ENCODE peak calls at places on chromosomes 5 and 9, in five cellular contexts. One of them, this sample, is unnamed.

GRCh38 chr5:177124486-177124991 is 9.0 kb upstream of the NSD1 start:
- DNase-seq in AML-193: no peak
- DNase-seq in epithelial cell of proximal tubule: no peak
- DNase-seq in colonic mucosa: no peak
- DNase-seq in fibroblast of pulmonary artery: no peak
- DNase-seq in this sample: no peak

GRCh38 chr9:121156263-121156731 is 45.4 kb downstream of the RAB14 start:
- DNase-seq in AML-193: no peak
- DNase-seq in epithelial cell of proximal tubule: no peak
- DNase-seq in colonic mucosa: no peak
- DNase-seq in fibroblast of pulmonary artery: peak
- DNase-seq in this sample: no peak

GRCh38 chr5:31232273-31232888 is 38.9 kb downstream of the CDH6 start:
- DNase-seq in AML-193: peak
- DNase-seq in epithelial cell of proximal tubule: no peak
- DNase-seq in colonic mucosa: peak
- DNase-seq in fibroblast of pulmonary artery: peak
- DNase-seq in this sample: peak

GRCh38 chr5:81145329-81145728 is 87.8 kb upstream of the CKMT2 start:
- DNase-seq in AML-193: no peak
- DNase-seq in epithelial cell of proximal tubule: no peak
- DNase-seq in colonic mucosa: no peak
- DNase-seq in fibroblast of pulmonary artery: no peak
- DNase-seq in this sample: no peak

GRCh38 chr9:13278023-13278367 is 1.5 kb downstream of the MPDZ start:
- DNase-seq in AML-193: no peak
- DNase-seq in epithelial cell of proximal tubule: no peak
- DNase-seq in colonic mucosa: no peak
- DNase-seq in fibroblast of pulmonary artery: peak
- DNase-seq in this sample: no peak

GRCh38 chr9:82273121-82273520 is 284.5 kb downstream of the SPATA31D1 start:
- DNase-seq in AML-193: no peak
- DNase-seq in epithelial cell of proximal tubule: no peak
- DNase-seq in colonic mucosa: no peak
- DNase-seq in fibroblast of pulmonary artery: no peak
- DNase-seq in this sample: no peak

GRCh38 chr5:80707645-80708044 is 52.9 kb upstream of the DHFR start:
- DNase-seq in AML-193: no peak
- DNase-seq in epithelial cell of proximal tubule: peak
- DNase-seq in colonic mucosa: no peak
- DNase-seq in fibroblast of pulmonary artery: no peak
- DNase-seq in this sample: no peak

GRCh38 chr5:119370521-119370920 is 14.7 kb downstream of the TNFAIP8 start:
- DNase-seq in AML-193: no peak
- DNase-seq in epithelial cell of proximal tubule: no peak
- DNase-seq in colonic mucosa: no peak
- DNase-seq in fibroblast of pulmonary artery: no peak
- DNase-seq in this sample: no peak

GRCh38 chr9:134619456-134619982 is 22.1 kb upstream of the COL5A1 start:
- DNase-seq in AML-193: no peak
- DNase-seq in epithelial cell of proximal tubule: no peak
- DNase-seq in colonic mucosa: no peak
- DNase-seq in fibroblast of pulmonary artery: no peak
- DNase-seq in this sample: no peak

GRCh38 chr5:88190106-88190834 is 78.4 kb downstream of the TMEM161B start:
- DNase-seq in AML-193: no peak
- DNase-seq in epithelial cell of proximal tubule: no peak
- DNase-seq in colonic mucosa: no peak
- DNase-seq in fibroblast of pulmonary artery: no peak
- DNase-seq in this sample: peak

This sample was measured in G401.